ENCODE peak calls at places on chromosome 16, in six cellular contexts. Q is GM23338, I is fibroblast of lung, U is PC-3, M is IMR-90, O is A549. R is an unnamed sample.

GRCh38 chr16:17802566-17802965 is 331.8 kb upstream of the XYLT1 start:
- DNase-seq in Q (no peak), I (peak), U (no peak), M (peak), O (no peak), R (peak)

GRCh38 chr16:86287641-86288201 is 222.6 kb upstream of the FOXF1 start:
- DNase-seq in Q (no peak), I (no peak), U (no peak), M (no peak), O (no peak), R (no peak)

GRCh38 chr16:56222482-56222997 is 31.3 kb downstream of the GNAO1 start:
- DNase-seq in Q (peak), I (no peak), U (no peak), M (no peak), O (no peak), R (no peak)

GRCh38 chr16:48353565-48354163 is 31.5 kb downstream of the SIAH1 start:
- DNase-seq in Q (peak), I (peak), U (peak), M (peak), O (peak), R (peak)

GRCh38 chr16:11390573-11391495 is 45.6 kb downstream of the RMI2 start:
- DNase-seq in Q (no peak), I (no peak), U (no peak), M (no peak), O (no peak), R (no peak)

GRCh38 chr16:21994856-21995465 is 6.0 kb downstream of the PDZD9 start:
- DNase-seq in Q (peak), I (no peak), U (no peak), M (no peak), O (no peak), R (no peak)

GRCh38 chr16:24540575-24541240 is 1.3 kb downstream of the RBBP6 start:
- DNase-seq in Q (peak), I (no peak), U (peak), M (peak), O (peak), R (peak)

GRCh38 chr16:67803894-67804293 is 2.5 kb downstream of the RANBP10 start:
- DNase-seq in Q (no peak), I (no peak), U (no peak), M (no peak), O (no peak), R (no peak)

GRCh38 chr16:82782715-82783251 is 156.0 kb downstream of the CDH13 start:
- DNase-seq in Q (peak), I (no peak), U (no peak), M (no peak), O (no peak), R (no peak)

GRCh38 chr16:80023865-80024264 is 423.3 kb upstream of the MAF start:
- DNase-seq in Q (no peak), I (no peak), U (no peak), M (peak), O (peak), R (no peak)

GRCh38 chr16:49838361-49838638 is 17.6 kb downstream of the ZNF423 start:
- DNase-seq in Q (peak), I (no peak), U (no peak), M (no peak), O (no peak), R (no peak)

GRCh38 chr16:86286991-86287640 is 223.2 kb upstream of the FOXF1 start:
- DNase-seq in Q (peak), I (no peak), U (no peak), M (no peak), O (no peak), R (no peak)

GRCh38 chr16:30805056-30805369 is 18.0 kb upstream of the ZNF629 start:
- DNase-seq in Q (no peak), I (no peak), U (no peak), M (no peak), O (peak), R (no peak)

GRCh38 chr16:58197314-58198012 is 443 bp downstream of the CSNK2A2 start:
- DNase-seq in Q (peak), I (no peak), U (no peak), M (no peak), O (no peak), R (no peak)

GRCh38 chr16:28513484-28514181 is 7.0 kb upstream of the IL27 start:
- DNase-seq in Q (no peak), I (no peak), U (no peak), M (no peak), O (no peak), R (peak)

GRCh38 chr16:64092284-64092683 is 1029.6 kb downstream of the CDH11 start:
- DNase-seq in Q (peak), I (peak), U (peak), M (peak), O (peak), R (peak)

GRCh38 chr16:30092373-30093010 is 768 bp upstream of the TBX6 start:
- DNase-seq in Q (peak), I (peak), U (peak), M (peak), O (peak), R (peak)

GRCh38 chr16:4613636-4614570 is 785 bp downstream of the UBALD1 start:
- DNase-seq in Q (peak), I (peak), U (peak), M (peak), O (peak), R (peak)

GRCh38 chr16:79628501-79628975 is 28.0 kb upstream of the MAF start:
- DNase-seq in Q (no peak), I (peak), U (no peak), M (peak), O (no peak), R (peak)

GRCh38 chr16:51427081-51427480 is 276.0 kb upstream of the SALL1 start:
- DNase-seq in Q (no peak), I (no peak), U (no peak), M (no peak), O (no peak), R (no peak)

GRCh38 chr16:10883004-10883403 is 6.0 kb downstream of the CIITA start:
- DNase-seq in Q (peak), I (no peak), U (peak), M (no peak), O (no peak), R (no peak)

GRCh38 chr16:86494039-86494564 is 16.2 kb upstream of the FOXF1 start:
- DNase-seq in Q (no peak), I (no peak), U (no peak), M (no peak), O (no peak), R (no peak)

GRCh38 chr16:84761448-84762368 is 58.1 kb upstream of the CRISPLD2 start:
- DNase-seq in Q (no peak), I (peak), U (no peak), M (peak), O (no peak), R (peak)
- H3K4me2 ChIP-seq in Q (no peak), I (no peak), U (no peak), M (no peak), O (no peak), R (no peak)

GRCh38 chr16:716768-717325 is 1.9 kb downstream of the METRN start:
- DNase-seq in Q (no peak), I (no peak), U (no peak), M (no peak), O (no peak), R (no peak)

GRCh38 chr16:717651-718245 is 2.8 kb downstream of the METRN start:
- DNase-seq in Q (no peak), I (no peak), U (no peak), M (no peak), O (no peak), R (no peak)

GRCh38 chr16:715448-716249 is 731 bp downstream of the METRN start:
- DNase-seq in Q (peak), I (peak), U (no peak), M (no peak), O (peak), R (no peak)

GRCh38 chr16:714558-715447 is at the start of gene METRN:
- DNase-seq in Q (peak), I (peak), U (peak), M (peak), O (peak), R (peak)

GRCh38 chr16:716250-716607 is 1.3 kb downstream of the METRN start:
- DNase-seq in Q (peak), I (peak), U (no peak), M (no peak), O (peak), R (peak)
- H3K4me2 ChIP-seq in Q (peak), I (peak), U (peak), M (peak), O (peak), R (peak)

GRCh38 chr16:53504665-53505064 is 1.7 kb upstream of the AKTIP start:
- DNase-seq in Q (no peak), I (no peak), U (no peak), M (peak), O (no peak), R (peak)
- H3K4me2 ChIP-seq in Q (peak), I (no peak), U (no peak), M (no peak), O (peak), R (peak)

DNA sequence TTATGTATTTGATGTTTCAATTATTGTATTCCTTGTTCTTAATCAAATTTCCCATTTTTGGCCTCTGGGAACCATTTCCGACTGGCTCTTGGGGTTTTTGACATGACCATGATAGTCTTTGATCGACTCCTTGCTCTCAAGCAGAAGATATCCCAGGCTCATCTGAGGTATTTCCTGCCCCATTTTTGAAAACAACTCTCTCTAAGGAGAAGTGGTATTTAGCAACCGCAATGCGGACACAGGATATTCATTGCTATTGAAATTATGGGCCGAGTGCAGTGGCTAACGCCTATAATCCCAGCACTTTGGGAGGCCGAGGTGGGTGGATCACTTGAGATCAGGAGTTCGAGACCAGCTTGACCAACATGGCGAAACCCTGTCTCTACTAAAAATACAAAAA is 5.5 kb downstream of the TANGO6 start:
- DNase-seq in Q (no peak), I (no peak), U (no peak), M (no peak), O (no peak), R (no peak)
- H3K4me2 ChIP-seq in Q (no peak), I (no peak), U (no peak), M (no peak), O (no peak), R (no peak)

GRCh38 chr16:19008245-19008644 is 24.5 kb downstream of the TMC7 start:
- DNase-seq in Q (no peak), I (peak), U (peak), M (peak), O (no peak), R (peak)
- H3K4me2 ChIP-seq in Q (no peak), I (peak), U (peak), M (peak), O (peak), R (peak)

DNA sequence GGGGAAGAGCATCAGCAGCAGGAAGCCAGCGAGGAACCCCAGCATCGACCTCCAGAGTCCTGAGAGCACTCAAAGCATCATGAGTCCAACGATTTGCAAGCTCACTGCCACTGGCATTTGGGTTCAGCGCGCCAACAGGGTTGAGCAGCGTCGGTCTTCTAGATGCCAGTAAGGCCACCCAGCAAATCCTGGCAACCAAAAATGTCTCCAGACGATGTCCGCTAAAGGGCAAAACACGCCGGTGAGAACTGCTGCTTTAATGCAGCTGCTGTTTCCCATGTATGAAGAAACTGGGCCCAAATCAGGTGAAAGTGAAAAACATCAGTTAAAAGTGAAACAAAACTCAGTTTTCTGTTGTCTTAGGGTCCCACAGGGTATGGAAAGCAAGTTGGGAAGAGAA is 70.2 kb downstream of the ANKRD11 start:
- DNase-seq in Q (no peak), I (no peak), U (no peak), M (no peak), O (no peak), R (no peak)
- H3K4me2 ChIP-seq in Q (no peak), I (no peak), U (no peak), M (no peak), O (no peak), R (peak)